ENCODE peak calls at places on chromosomes 1 and 21, in eight cellular contexts. A is psoas muscle, V is left ventricle myocardium inferior, B is upper lobe of right lung, U is pancreas, F is ovary, G is A673, R is left lung. K is an unnamed sample.
A peak's percentile ranks its signal among the peaks of the same experiment; 100 is the strongest.

GRCh38 chr1:185375583-185375982 is 58.5 kb upstream of the IVNS1ABP start:
- DNase-seq in A (peak; percentile 20), V (no peak), B (no peak), U (no peak), F (no peak), G (peak; percentile 66), R (no peak), K (peak; percentile 59)

GRCh38 chr1:16980473-16981268 is at the start of gene MFAP2:
- DNase-seq in A (peak; percentile 53), V (no peak), B (no peak), U (peak; percentile 69), F (peak; percentile 66), G (peak; percentile 54), R (peak; percentile 79), K (peak; percentile 60)

GRCh38 chr1:171251042-171251740 is 2.9 kb downstream of the FMO1 start:
- DNase-seq in A (no peak), V (no peak), B (no peak), U (peak; percentile 63), F (peak; percentile 44), G (peak; percentile 37), R (peak; percentile 66), K (peak; percentile 35)

GRCh38 chr1:243748706-243749283 is 101.2 kb downstream of the AKT3 start:
- DNase-seq in A (no peak), V (no peak), B (no peak), U (no peak), F (no peak), G (peak; percentile 53), R (no peak), K (peak; percentile 78)

GRCh38 chr1:164588388-164589341 is 29.7 kb downstream of the PBX1 start:
- DNase-seq in A (peak; percentile 69), V (peak; percentile 81), B (peak; percentile 72), U (no peak), F (peak; percentile 93), G (peak; percentile 67), R (no peak), K (peak; percentile 94)

GRCh38 chr1:154141240-154141639 is 13.6 kb downstream of the NUP210L start:
- DNase-seq in A (no peak), V (no peak), B (no peak), U (no peak), F (no peak), G (peak; percentile 30), R (no peak), K (peak; percentile 41)

GRCh38 chr21:46617267-46618051 is 12.6 kb upstream of the S100B start:
- DNase-seq in A (no peak), V (no peak), B (no peak), U (no peak), F (no peak), G (no peak), R (no peak), K (no peak)

GRCh38 chr1:25477448-25478034 is 46.8 kb downstream of the MACO1 start:
- DNase-seq in A (no peak), V (no peak), B (no peak), U (no peak), F (no peak), G (no peak), R (no peak), K (no peak)

GRCh38 chr1:219209578-219209977 is 35.9 kb downstream of the LYPLAL1 start:
- DNase-seq in A (no peak), V (no peak), B (no peak), U (no peak), F (no peak), G (no peak), R (no peak), K (peak; percentile 22)

GRCh38 chr1:176543360-176544136 is 80.6 kb downstream of the PAPPA2 start:
- DNase-seq in A (no peak), V (no peak), B (no peak), U (no peak), F (no peak), G (no peak), R (no peak), K (no peak)

GRCh38 chr1:177526201-177526600 is 355.4 kb downstream of the BRINP2 start:
- DNase-seq in A (no peak), V (no peak), B (no peak), U (no peak), F (no peak), G (no peak), R (no peak), K (no peak)

GRCh38 chr1:12477936-12478611 is 139.9 kb downstream of the DHRS3 start:
- DNase-seq in A (peak; percentile 81), V (peak; percentile 76), B (peak; percentile 79), U (peak; percentile 88), F (peak; percentile 80), G (peak; percentile 87), R (peak; percentile 78), K (peak; percentile 99)

GRCh38 chr1:189220750-189221149 is 1256.9 kb downstream of the BRINP3 start:
- DNase-seq in A (no peak), V (no peak), B (no peak), U (no peak), F (no peak), G (peak; percentile 18), R (no peak), K (no peak)

GRCh38 chr1:46747683-46748288 is 28.9 kb upstream of the EFCAB14 start:
- DNase-seq in A (no peak), V (no peak), B (no peak), U (no peak), F (no peak), G (peak; percentile 67), R (no peak), K (peak; percentile 67)

GRCh38 chr21:44286086-44286715 is 525 bp downstream of the AIRE start:
- DNase-seq in A (no peak), V (no peak), B (no peak), U (no peak), F (no peak), G (no peak), R (peak; percentile 60), K (no peak)

GRCh38 chr1:39416609-39417008 is 74.8 kb upstream of the BMP8A start:
- DNase-seq in A (no peak), V (no peak), B (no peak), U (no peak), F (no peak), G (no peak), R (no peak), K (peak; percentile 28)

GRCh38 chr1:156448134-156448967 is 52.2 kb downstream of the MEF2D start:
- DNase-seq in A (no peak), V (no peak), B (no peak), U (no peak), F (no peak), G (no peak), R (no peak), K (no peak)

GRCh38 chr1:92486251-92487077 is at the start of gene GFI1:
- DNase-seq in A (peak; percentile 34), V (peak; percentile 29), B (peak; percentile 74), U (peak; percentile 88), F (no peak), G (peak; percentile 12), R (peak; percentile 91), K (peak; percentile 46)

GRCh38 chr1:186982116-186982515 is 153.4 kb downstream of the PLA2G4A start:
- DNase-seq in A (no peak), V (no peak), B (no peak), U (no peak), F (no peak), G (no peak), R (no peak), K (no peak)

GRCh38 chr1:42250164-42250563 is 84.9 kb downstream of the FOXJ3 start:
- DNase-seq in A (no peak), V (no peak), B (no peak), U (no peak), F (no peak), G (no peak), R (no peak), K (peak; percentile 18)
- H3K9me3 ChIP-seq in A (no peaks in the 10 kb centered on the region), V (peaks cover 8% of the 10 kb centered on the region), B (peaks cover 7% of the 10 kb centered on the region), U (no peaks in the 10 kb centered on the region), F (no peaks in the 10 kb centered on the region), G (peaks cover 4% of the 10 kb centered on the region), R (no peaks in the 10 kb centered on the region), K (no peaks in the 10 kb centered on the region)

GRCh38 chr1:14926214-14926613 is 227.3 kb upstream of the TMEM51 start:
- DNase-seq in A (no peak), V (no peak), B (no peak), U (no peak), F (no peak), G (no peak), R (no peak), K (no peak)

GRCh38 chr1:14925336-14926136 is 228.0 kb upstream of the TMEM51 start:
- DNase-seq in A (no peak), V (no peak), B (no peak), U (no peak), F (no peak), G (no peak), R (no peak), K (no peak)

GRCh38 chr1:14923400-14924011 is 230.0 kb upstream of the TMEM51 start:
- DNase-seq in A (no peak), V (no peak), B (no peak), U (no peak), F (no peak), G (no peak), R (no peak), K (no peak)

GRCh38 chr1:14924012-14924452 is 229.5 kb upstream of the TMEM51 start:
- DNase-seq in A (peak; percentile 78), V (peak; percentile 71), B (peak; percentile 91), U (peak; percentile 80), F (peak; percentile 79), G (peak; percentile 62), R (peak; percentile 92), K (peak; percentile 74)

DNA sequence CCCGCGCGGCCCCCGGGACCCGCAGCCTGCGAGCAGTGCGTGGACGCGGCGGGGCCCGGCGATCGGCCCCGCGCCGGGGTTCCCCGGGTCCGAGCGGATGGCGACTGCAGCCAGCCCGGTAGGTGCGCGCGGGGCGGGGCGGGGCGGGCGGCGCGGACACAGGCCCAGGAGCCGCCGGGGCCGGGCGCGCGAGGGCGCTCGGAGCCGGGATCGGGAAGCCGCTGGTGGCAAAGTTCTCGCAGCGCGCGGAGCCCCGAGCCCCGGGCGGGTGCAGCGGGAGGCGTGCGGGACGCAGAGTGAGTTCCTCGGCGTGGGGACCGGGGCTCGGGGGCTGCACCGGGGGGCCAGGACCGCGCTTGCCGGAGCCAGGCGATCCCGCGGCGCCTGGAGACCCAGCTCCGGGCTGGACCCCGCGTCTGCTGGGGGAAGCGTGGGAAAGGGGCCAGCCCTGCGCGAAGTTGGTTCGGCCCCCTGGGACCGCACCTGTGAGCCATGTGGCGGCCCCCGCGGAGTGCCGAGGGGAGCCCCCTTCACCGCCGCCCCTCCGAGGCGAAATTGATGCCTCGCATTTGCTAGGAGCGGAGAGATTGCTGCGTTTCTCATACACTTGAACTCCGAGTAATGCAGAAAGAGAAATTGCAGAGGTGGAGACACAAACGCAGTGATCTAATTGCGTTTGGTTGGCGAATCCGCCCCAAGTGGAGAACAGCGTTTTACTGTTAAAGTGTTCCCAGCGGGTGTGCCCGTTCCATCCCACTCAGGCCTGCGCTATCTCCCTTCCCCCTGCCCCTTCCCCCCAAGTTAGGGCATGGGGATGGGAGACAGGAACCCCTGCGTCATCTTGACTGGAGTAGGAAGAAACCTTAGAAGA is 228.9 kb upstream of the TMEM51 start:
- DNase-seq in A (peak; percentile 37), V (peak; percentile 64), B (peak; percentile 84), U (peak; percentile 86), F (peak; percentile 69), G (peak; percentile 42), R (peak; percentile 89), K (peak; percentile 67)
- H3K27ac ChIP-seq in A (no peak overlapping the region), V (peak overlapping the region; percentile 74), B (peak overlapping the region; percentile 74), U (no peak overlapping the region), F (peak overlapping the region; percentile 77), G (no peak overlapping the region), R (peak overlapping the region; percentile 46), K (no peak overlapping the region)

GRCh38 chr21:30733026-30733425 is 14.0 kb downstream of the KRTAP21-2 start:
- DNase-seq in A (no peak), V (no peak), B (no peak), U (no peak), F (no peak), G (no peak), R (no peak), K (no peak)
- H3K9me3 ChIP-seq in A (no peaks in the 10 kb centered on the region), V (peaks cover 5% of the 10 kb centered on the region), B (no peaks in the 10 kb centered on the region), U (no peaks in the 10 kb centered on the region), F (no peaks in the 10 kb centered on the region), G (peaks cover 11% of the 10 kb centered on the region), R (no peaks in the 10 kb centered on the region), K (no peaks in the 10 kb centered on the region)

GRCh38 chr1:227885135-227885647 is 62.5 kb downstream of the WNT9A start:
- DNase-seq in A (peak; percentile 11), V (no peak), B (peak; percentile 57), U (no peak), F (no peak), G (no peak), R (peak; percentile 58), K (no peak)
- H3K27ac ChIP-seq in A (no peak overlapping the region), V (peak overlapping the region; percentile 94), B (no peak overlapping the region), U (no peak overlapping the region), F (no peak overlapping the region), G (no peak overlapping the region), R (no peak overlapping the region), K (no peak overlapping the region)

K was measured in cardiac muscle cell.